ENCODE peak calls at places on chromosomes 12 and 14, in four cellular contexts. E is WERI-Rb-1, V is fibroblast of pulmonary artery, Y is BE2C. D is an unnamed sample.

GRCh38 chr14:103607039-103607668 is 21.9 kb upstream of the KLC1 start:
- DNase-seq in V (peak), E (peak), Y (peak), D (peak)

GRCh38 chr12:15532364-15532977 is 210.2 kb downstream of the PTPRO start:
- DNase-seq in Y (peak), E (peak), V (peak), D (peak)

GRCh38 chr14:75247286-75247922 is 31.2 kb upstream of the FOS start:
- DNase-seq in Y (no peak), V (no peak), E (no peak), D (no peak)

GRCh38 chr14:103840016-103840415 is 7.4 kb downstream of the PPP1R13B start:
- DNase-seq in E (no peak), Y (no peak), V (peak), D (no peak)

GRCh38 chr12:28611115-28611435 is 420.8 kb downstream of the CCDC91 start:
- DNase-seq in E (no peak), Y (no peak), V (peak), D (peak)

GRCh38 chr12:70648831-70649230 is 11.6 kb upstream of the PTPRB start:
- DNase-seq in E (no peak), V (peak), Y (no peak), D (peak)

GRCh38 chr12:80186727-80187217 is 87.4 kb downstream of the OTOGL start:
- DNase-seq in Y (peak), E (peak), V (peak), D (peak)

GRCh38 chr12:67039995-67040860 is 228.9 kb upstream of the CAND1 start:
- DNase-seq in Y (no peak), V (no peak), E (no peak), D (no peak)

GRCh38 chr12:98814254-98814653 is 169.2 kb downstream of the APAF1 start:
- DNase-seq in Y (no peak), E (no peak), V (peak), D (no peak)

GRCh38 chr12:21541773-21542172 is 15.7 kb downstream of the SPX start:
- DNase-seq in Y (peak), V (no peak), E (no peak), D (no peak)

GRCh38 chr12:57430117-57430930 is 519 bp downstream of the R3HDM2 start:
- DNase-seq in V (peak), E (no peak), Y (peak), D (peak)

GRCh38 chr12:96399081-96399918 is 939 bp downstream of the CDK17 start:
- DNase-seq in Y (peak), V (peak), E (peak), D (peak)

GRCh38 chr12:130552483-130552996 is 163.6 kb downstream of the RIMBP2 start:
- DNase-seq in V (no peak), E (no peak), Y (no peak), D (peak)

GRCh38 chr14:67357583-67358354 is 1.8 kb downstream of the ATP6V1D start:
- DNase-seq in E (no peak), Y (no peak), V (no peak), D (peak)

GRCh38 chr12:40172879-40173278 is 51.9 kb upstream of the LRRK2 start:
- DNase-seq in E (no peak), V (no peak), Y (no peak), D (no peak)

GRCh38 chr12:108578264-108578663 is 15.9 kb downstream of the ISCU start:
- DNase-seq in E (no peak), Y (no peak), V (no peak), D (no peak)

GRCh38 chr12:22307811-22308210 is 26.7 kb downstream of the ST8SIA1 start:
- DNase-seq in E (no peak), V (no peak), Y (no peak), D (no peak)

GRCh38 chr12:41514050-41514449 is 325.9 kb downstream of the PDZRN4 start:
- DNase-seq in Y (no peak), V (no peak), E (no peak), D (no peak)

GRCh38 chr12:131793623-131794022 is 34.6 kb upstream of the MMP17 start:
- DNase-seq in Y (no peak), V (peak), E (no peak), D (peak)

GRCh38 chr12:110367209-110367864 is 36.2 kb downstream of the ANAPC7 start:
- DNase-seq in E (peak), V (peak), Y (no peak), D (peak)

GRCh38 chr12:21308785-21309184 is 25.9 kb downstream of the SLCO1A2 start:
- DNase-seq in V (no peak), Y (no peak), E (no peak), D (peak)

GRCh38 chr14:71179046-71179445 is 271.8 kb downstream of the PCNX1 start:
- DNase-seq in E (no peak), Y (no peak), V (no peak), D (no peak)

GRCh38 chr12:72901685-72902084 is 629.5 kb downstream of the TRHDE start:
- DNase-seq in V (no peak), Y (no peak), E (no peak), D (no peak)

GRCh38 chr12:53981652-53982565 is 3.0 kb upstream of the HOXC10 start:
- DNase-seq in E (no peak), Y (no peak), V (no peak), D (no peak)
- TF ChIP-seq CTCF in E (no peak), Y (no peak), V (no peak), D (no peak)

DNA sequence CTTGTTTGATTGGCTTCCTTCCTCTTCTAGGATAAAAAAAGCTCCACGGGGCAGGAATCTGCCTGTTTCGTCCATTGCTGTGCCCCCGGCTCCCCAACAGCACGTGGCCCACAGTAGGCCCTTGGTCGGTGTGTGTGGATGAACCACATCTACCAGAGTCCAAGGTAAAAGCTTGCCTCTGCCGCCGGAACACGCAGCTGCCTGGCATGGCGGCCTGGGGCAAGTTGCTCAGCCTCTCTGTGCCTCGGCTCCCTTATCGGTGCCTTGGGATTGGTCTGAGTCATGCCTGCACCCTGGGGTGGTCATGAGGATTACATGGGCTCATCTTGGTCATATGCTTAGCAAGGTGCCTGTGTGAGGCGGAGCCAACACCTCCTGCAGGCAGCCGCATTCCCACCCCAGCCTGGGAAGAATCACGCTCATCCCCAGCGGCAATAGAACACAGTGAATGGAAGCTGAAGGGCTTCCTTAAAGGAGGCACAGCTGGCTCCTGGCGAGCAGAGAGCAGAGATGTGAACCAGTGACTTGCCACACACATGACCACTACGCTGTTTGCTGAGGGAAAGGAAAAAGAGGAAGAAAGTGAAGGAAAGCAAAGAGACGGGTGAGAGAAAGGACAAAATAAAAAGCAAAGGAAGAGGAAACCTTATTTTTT is 5.5 kb upstream of the SCARB1 start:
- DNase-seq in V (no peak), E (peak), Y (no peak), D (peak)
- H3K4me3 ChIP-seq in V (no peak), E (no peak), Y (no peak), D (no peak)

DNA sequence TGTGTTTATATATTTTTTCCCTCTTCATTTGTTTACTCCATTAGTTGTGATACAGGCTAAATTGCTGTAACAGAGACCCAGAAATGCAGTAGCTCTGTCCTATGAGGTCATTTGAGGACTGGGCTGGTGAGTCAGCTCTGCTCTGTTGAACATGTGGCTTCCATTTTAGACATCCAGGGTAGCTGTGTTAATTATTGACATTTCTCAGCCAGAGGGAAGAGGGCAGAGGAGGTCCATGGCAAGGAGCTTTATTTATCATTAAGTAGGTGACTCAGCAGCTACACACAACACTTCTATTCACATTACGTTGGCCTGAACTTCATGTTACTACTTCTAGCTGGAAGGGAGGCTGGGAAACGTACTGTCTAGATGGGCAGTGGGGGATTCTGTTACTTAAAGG is 85.4 kb downstream of the PTCSC3 start:
- DNase-seq in Y (peak), E (no peak), V (peak), D (peak)
- TF ChIP-seq CTCF in Y (no peak), E (no peak), V (no peak), D (no peak)

DNA sequence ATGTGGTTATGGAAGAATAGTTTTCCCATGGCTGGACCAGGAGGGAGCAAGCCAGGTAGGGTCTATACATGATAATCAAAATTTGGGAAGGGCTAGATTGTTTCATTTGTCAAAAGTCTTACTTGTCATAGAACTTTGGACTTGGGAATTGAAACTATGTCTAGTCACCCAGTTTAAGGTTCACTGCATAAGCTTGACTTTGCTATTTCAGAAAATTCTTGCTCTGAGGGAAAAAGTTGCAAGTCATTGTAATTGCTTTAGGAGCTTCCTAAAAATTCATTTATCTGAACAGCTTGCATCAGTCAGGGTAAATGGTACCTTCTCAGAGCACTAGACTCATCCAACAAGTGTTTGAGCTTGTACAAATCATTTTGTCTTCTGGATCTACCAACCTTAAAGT is 1194.7 kb downstream of the GALC start:
- DNase-seq in V (peak), Y (no peak), E (no peak), D (peak)
- H3K4me3 ChIP-seq in V (no peak), Y (no peak), E (no peak), D (no peak)

DNA sequence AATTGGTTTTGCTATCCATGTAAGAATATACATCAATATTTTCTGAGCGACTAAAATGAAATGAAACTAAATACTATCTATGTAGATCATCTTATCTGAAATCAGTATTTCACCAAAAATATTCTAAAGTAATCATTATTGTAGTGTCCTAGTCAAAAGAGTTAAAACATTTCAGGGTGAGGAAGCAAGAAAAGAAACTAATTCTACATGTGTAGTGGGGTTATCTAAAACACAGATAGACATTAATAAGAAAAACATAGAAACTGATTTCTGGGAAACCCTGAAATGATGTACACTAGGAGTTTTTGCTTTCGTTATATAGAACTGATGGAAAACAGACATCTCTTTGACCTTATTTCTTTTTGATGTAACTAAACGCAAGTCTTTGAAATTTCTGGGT is 257.9 kb downstream of the SSPN start:
- DNase-seq in E (no peak), V (no peak), Y (no peak), D (no peak)
- TF ChIP-seq CTCF in E (no peak), V (no peak), Y (no peak), D (no peak)

GRCh38 chr12:107320929-107321618 is 227.7 kb upstream of the CRY1 start:
- DNase-seq in Y (no peak), V (peak), E (peak), D (peak)
- H3K4me3 ChIP-seq in Y (no peak), V (peak), E (peak), D (peak)

GRCh38 chr12:91695964-91696363 is 449.7 kb downstream of the BTG1 start:
- DNase-seq in Y (peak), V (no peak), E (no peak), D (peak)
- TF ChIP-seq CTCF in Y (peak), V (no peak), E (no peak), D (peak)

GRCh38 chr14:23055147-23055550 is 2.2 kb downstream of the CDH24 start:
- DNase-seq in Y (no peak), V (no peak), E (no peak), D (no peak)

GRCh38 chr14:23053426-23053825 is 3.9 kb downstream of the CDH24 start:
- DNase-seq in Y (no peak), V (no peak), E (no peak), D (no peak)

GRCh38 chr14:23055621-23056256 is 1.6 kb downstream of the CDH24 start:
- DNase-seq in V (no peak), E (no peak), Y (peak), D (no peak)

GRCh38 chr14:23052671-23053070 is 4.6 kb downstream of the CDH24 start:
- DNase-seq in E (peak), Y (no peak), V (no peak), D (no peak)

DNA sequence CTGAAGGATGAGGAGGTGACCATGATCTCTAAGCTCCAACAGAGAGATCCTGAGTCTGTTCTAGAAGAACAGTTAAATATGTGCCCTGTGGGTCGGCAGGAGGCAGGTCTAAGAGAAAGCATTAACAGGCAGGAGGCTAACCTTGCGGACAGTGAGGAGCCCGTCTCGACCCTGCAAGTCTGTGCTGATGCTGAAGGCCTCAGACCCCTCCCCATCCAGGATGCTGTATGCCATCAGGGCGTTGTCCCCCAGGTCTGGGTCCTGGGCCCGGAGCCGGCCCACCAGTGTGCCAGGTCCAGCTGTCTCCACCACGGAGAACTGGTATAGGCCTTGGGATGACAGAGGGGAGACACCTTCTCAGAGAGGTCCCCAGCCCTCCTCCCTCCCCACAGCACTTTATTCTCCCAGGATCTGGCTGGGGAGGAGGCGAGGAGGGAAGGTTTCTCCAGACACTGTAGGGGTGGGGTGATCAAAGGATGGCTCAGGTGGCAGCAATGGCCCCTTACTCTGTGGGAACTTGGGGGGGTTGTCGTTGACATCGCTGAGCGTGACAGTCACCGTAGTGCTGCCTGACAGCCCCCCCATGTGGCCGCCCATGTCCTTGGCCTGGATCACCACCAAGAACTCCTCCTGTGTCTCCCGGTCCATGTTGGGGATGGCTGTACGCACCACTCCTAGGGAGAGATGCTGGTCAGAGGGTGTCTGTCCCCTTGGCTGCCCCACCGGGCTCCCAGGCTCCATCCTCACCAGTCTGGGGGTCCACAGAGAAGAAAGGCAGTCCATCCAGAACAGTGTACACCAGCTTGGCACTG is 3.1 kb downstream of the CDH24 start:
- DNase-seq in Y (peak), V (no peak), E (peak), D (no peak)
- H3K4me3 ChIP-seq in Y (no peak), V (no peak), E (no peak), D (no peak)

GRCh38 chr12:133083345-133083744 is 2.6 kb downstream of the ZNF140 start:
- DNase-seq in V (no peak), E (no peak), Y (no peak), D (no peak)

GRCh38 chr12:133081408-133081806 is 684 bp downstream of the ZNF140 start:
- DNase-seq in V (no peak), Y (no peak), E (no peak), D (no peak)

GRCh38 chr12:133080051-133080618 is 588 bp upstream of the ZNF140 start:
- DNase-seq in V (peak), Y (peak), E (peak), D (peak)

DNA sequence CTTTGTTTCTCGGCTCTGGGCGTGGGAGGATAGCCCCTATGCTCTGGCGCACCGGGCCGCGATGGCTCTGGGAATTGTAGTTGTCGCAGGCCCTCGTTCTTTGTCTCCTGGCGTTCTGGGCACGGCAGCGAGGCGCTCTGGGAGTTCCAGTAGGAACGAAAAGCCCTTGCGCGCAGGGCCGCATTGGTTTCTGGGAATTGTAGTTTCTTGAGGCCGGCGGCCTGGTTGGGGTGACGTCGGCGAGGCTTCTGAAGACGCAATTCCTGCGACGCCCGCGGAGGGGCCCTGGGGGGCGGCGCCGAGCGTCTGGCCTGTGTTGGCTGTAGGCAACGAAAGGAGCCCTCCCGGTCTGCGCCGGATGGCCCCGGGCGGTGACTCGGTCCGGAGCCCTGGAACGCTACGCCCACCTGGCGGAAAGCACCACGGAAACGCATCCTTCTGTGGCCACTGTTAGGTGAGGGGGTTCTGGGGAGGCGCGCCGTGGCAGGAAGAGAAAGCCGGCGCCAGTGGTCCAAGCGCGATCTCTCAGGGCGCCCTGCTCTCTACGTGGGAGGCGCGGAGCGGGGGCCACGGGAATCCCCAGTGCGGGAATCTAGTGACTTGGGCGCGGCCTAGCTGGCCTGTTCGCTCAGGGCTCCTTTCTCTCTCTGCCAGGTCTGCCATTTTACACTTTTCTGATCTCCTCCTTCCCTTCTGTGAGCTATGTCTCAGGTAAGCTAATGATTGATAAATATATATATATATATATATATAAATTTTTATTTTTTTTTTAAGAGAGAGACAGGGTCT is at the start of gene ZNF140:
- DNase-seq in Y (peak), V (peak), E (peak), D (peak)
- TF ChIP-seq CTCF in Y (peak), V (no peak), E (peak), D (no peak)

GRCh38 chr12:10140001-10140400 is 10.0 kb upstream of the CLEC7A start:
- DNase-seq in Y (no peak), V (peak), E (peak), D (peak)

GRCh38 chr12:10132971-10133370 is 3.0 kb upstream of the CLEC7A start:
- DNase-seq in Y (no peak), E (no peak), V (no peak), D (no peak)

GRCh38 chr12:10131101-10131632 is 1.2 kb upstream of the CLEC7A start:
- DNase-seq in V (no peak), E (no peak), Y (no peak), D (no peak)

GRCh38 chr12:10135126-10135525 is 5.1 kb upstream of the CLEC7A start:
- DNase-seq in Y (no peak), V (no peak), E (no peak), D (no peak)

DNA sequence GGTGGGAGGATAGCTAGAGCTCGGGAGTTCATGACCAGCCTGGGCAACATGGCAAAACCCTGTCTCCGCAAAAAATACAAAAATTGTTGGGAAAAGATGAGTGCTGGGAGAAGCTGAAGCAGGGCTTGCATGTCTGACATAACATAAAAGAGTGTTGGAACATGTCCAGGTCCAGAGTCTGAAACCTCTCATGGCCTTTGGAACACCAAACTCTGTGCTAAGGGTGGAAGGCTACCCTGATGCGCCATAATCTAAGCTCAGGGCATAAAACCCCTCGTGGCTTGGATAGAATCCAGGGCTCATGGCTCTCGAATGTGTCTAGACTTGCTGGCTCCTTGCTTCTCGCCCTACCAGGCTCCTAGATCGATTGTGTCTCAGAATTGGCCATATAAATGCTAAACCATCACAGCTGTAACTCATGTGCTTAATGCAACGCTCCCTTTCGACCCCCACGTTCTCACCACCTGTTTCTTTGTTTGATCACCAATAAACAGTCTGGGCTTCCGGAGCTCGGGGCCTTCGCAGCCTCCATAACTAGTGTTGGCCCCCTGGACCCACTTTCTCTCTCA is 6.7 kb upstream of the CLEC7A start:
- DNase-seq in E (no peak), Y (no peak), V (no peak), D (no peak)
- H3K4me3 ChIP-seq in E (no peak), Y (no peak), V (no peak), D (no peak)